ENCODE peak calls at places on chromosomes 16 and 17, in eight cellular contexts. One of them, this sample, is unnamed.

GRCh38 chr17:66149562-66149961 is 42.4 kb downstream of the CEP112 start:
- DNase-seq in OCI-LY7: no peak
- DNase-seq in dorsolateral prefrontal cortex: no peak
- DNase-seq in H1: no peak
- DNase-seq in body of pancreas: no peak
- DNase-seq in ascending aorta: no peak
- DNase-seq in choroid plexus epithelial cell: no peak
- DNase-seq in HFF-Myc: no peak
- DNase-seq in this sample: no peak

GRCh38 chr16:75108792-75109731 is 7.5 kb downstream of the LDHD start:
- DNase-seq in ascending aorta: peak; percentile 96
- DNase-seq in choroid plexus epithelial cell: peak; percentile 90
- DNase-seq in OCI-LY7: peak; percentile 68
- DNase-seq in dorsolateral prefrontal cortex: peak; percentile 56
- DNase-seq in H1: no peak
- DNase-seq in body of pancreas: peak; percentile 96
- DNase-seq in HFF-Myc: peak; percentile 81
- DNase-seq in this sample: no peak

GRCh38 chr16:22955461-22956145 is 141.6 kb downstream of the HS3ST2 start:
- DNase-seq in choroid plexus epithelial cell: no peak
- DNase-seq in OCI-LY7: no peak
- DNase-seq in dorsolateral prefrontal cortex: no peak
- DNase-seq in ascending aorta: no peak
- DNase-seq in HFF-Myc: no peak
- DNase-seq in H1: no peak
- DNase-seq in body of pancreas: no peak
- DNase-seq in this sample: no peak

GRCh38 chr17:65158622-65159021 is 21.5 kb downstream of the RGS9 start:
- DNase-seq in choroid plexus epithelial cell: no peak
- DNase-seq in body of pancreas: no peak
- DNase-seq in dorsolateral prefrontal cortex: no peak
- DNase-seq in OCI-LY7: no peak
- DNase-seq in ascending aorta: no peak
- DNase-seq in H1: no peak
- DNase-seq in HFF-Myc: no peak
- DNase-seq in this sample: no peak

GRCh38 chr17:62321451-62321850 is 58.9 kb upstream of the EFCAB3 start:
- DNase-seq in H1: no peak
- DNase-seq in dorsolateral prefrontal cortex: no peak
- DNase-seq in HFF-Myc: no peak
- DNase-seq in OCI-LY7: no peak
- DNase-seq in body of pancreas: no peak
- DNase-seq in choroid plexus epithelial cell: peak; percentile 92
- DNase-seq in ascending aorta: no peak
- DNase-seq in this sample: no peak

GRCh38 chr17:43423777-43424455 is 25.1 kb downstream of the ARL4D start:
- DNase-seq in dorsolateral prefrontal cortex: no peak
- DNase-seq in choroid plexus epithelial cell: no peak
- DNase-seq in OCI-LY7: no peak
- DNase-seq in ascending aorta: no peak
- DNase-seq in H1: no peak
- DNase-seq in HFF-Myc: no peak
- DNase-seq in body of pancreas: no peak
- DNase-seq in this sample: no peak

GRCh38 chr16:8889893-8890548 is 7.9 kb downstream of the LITAFD start:
- DNase-seq in ascending aorta: no peak
- DNase-seq in dorsolateral prefrontal cortex: no peak
- DNase-seq in HFF-Myc: no peak
- DNase-seq in choroid plexus epithelial cell: no peak
- DNase-seq in OCI-LY7: no peak
- DNase-seq in body of pancreas: no peak
- DNase-seq in H1: no peak
- DNase-seq in this sample: no peak

GRCh38 chr17:61686114-61686513 is 95.1 kb upstream of the NACA2 start:
- DNase-seq in choroid plexus epithelial cell: no peak
- DNase-seq in H1: no peak
- DNase-seq in HFF-Myc: no peak
- DNase-seq in body of pancreas: no peak
- DNase-seq in ascending aorta: no peak
- DNase-seq in dorsolateral prefrontal cortex: no peak
- DNase-seq in OCI-LY7: no peak
- DNase-seq in this sample: no peak

GRCh38 chr17:19365833-19366636 is 3.5 kb upstream of the B9D1 start:
- DNase-seq in dorsolateral prefrontal cortex: no peak
- DNase-seq in H1: no peak
- DNase-seq in body of pancreas: no peak
- DNase-seq in ascending aorta: no peak
- DNase-seq in HFF-Myc: no peak
- DNase-seq in choroid plexus epithelial cell: no peak
- DNase-seq in OCI-LY7: no peak
- DNase-seq in this sample: no peak

GRCh38 chr16:18836702-18837101 is 35.4 kb upstream of the ARL6IP1 start:
- DNase-seq in H1: no peak
- DNase-seq in ascending aorta: no peak
- DNase-seq in body of pancreas: no peak
- DNase-seq in dorsolateral prefrontal cortex: no peak
- DNase-seq in HFF-Myc: no peak
- DNase-seq in choroid plexus epithelial cell: no peak
- DNase-seq in OCI-LY7: no peak
- DNase-seq in this sample: no peak

GRCh38 chr17:74404218-74404617 is 27.7 kb upstream of the GPRC5C start:
- DNase-seq in HFF-Myc: no peak
- DNase-seq in dorsolateral prefrontal cortex: no peak
- DNase-seq in OCI-LY7: no peak
- DNase-seq in body of pancreas: no peak
- DNase-seq in H1: peak; percentile 43
- DNase-seq in choroid plexus epithelial cell: no peak
- DNase-seq in ascending aorta: no peak
- DNase-seq in this sample: no peak

GRCh38 chr17:78130439-78131101 is at the start of gene TMC8:
- DNase-seq in H1: no peak
- DNase-seq in HFF-Myc: no peak
- DNase-seq in choroid plexus epithelial cell: no peak
- DNase-seq in dorsolateral prefrontal cortex: no peak
- DNase-seq in ascending aorta: no peak
- DNase-seq in OCI-LY7: peak; percentile 93
- DNase-seq in body of pancreas: no peak
- DNase-seq in this sample: no peak

GRCh38 chr17:81456798-81457197 is 55.8 kb downstream of the ACTG1 start:
- DNase-seq in HFF-Myc: no peak
- DNase-seq in ascending aorta: no peak
- DNase-seq in H1: no peak
- DNase-seq in choroid plexus epithelial cell: peak; percentile 46
- DNase-seq in body of pancreas: peak; percentile 35
- DNase-seq in dorsolateral prefrontal cortex: no peak
- DNase-seq in OCI-LY7: peak; percentile 42
- DNase-seq in this sample: no peak

GRCh38 chr16:24010440-24011089 is 174.8 kb downstream of the PRKCB start:
- DNase-seq in body of pancreas: peak; percentile 86
- DNase-seq in choroid plexus epithelial cell: peak; percentile 82
- DNase-seq in OCI-LY7: peak; percentile 91
- DNase-seq in ascending aorta: peak; percentile 83
- DNase-seq in H1: peak; percentile 10
- DNase-seq in HFF-Myc: peak; percentile 19
- DNase-seq in dorsolateral prefrontal cortex: peak; percentile 75
- DNase-seq in this sample: peak; percentile 68

GRCh38 chr17:8391711-8392110 is 5.9 kb downstream of the RNF222 start:
- DNase-seq in dorsolateral prefrontal cortex: no peak
- DNase-seq in ascending aorta: no peak
- DNase-seq in OCI-LY7: no peak
- DNase-seq in choroid plexus epithelial cell: no peak
- DNase-seq in H1: no peak
- DNase-seq in body of pancreas: no peak
- DNase-seq in HFF-Myc: no peak
- DNase-seq in this sample: no peak

GRCh38 chr16:943971-944370 is 26.8 kb downstream of the LMF1 start:
- DNase-seq in OCI-LY7: no peak
- DNase-seq in dorsolateral prefrontal cortex: no peak
- DNase-seq in HFF-Myc: no peak
- DNase-seq in body of pancreas: no peak
- DNase-seq in ascending aorta: no peak
- DNase-seq in choroid plexus epithelial cell: no peak
- DNase-seq in H1: no peak
- DNase-seq in this sample: no peak

GRCh38 chr17:42577140-42577531 is 393 bp downstream of the PSMC3IP start:
- DNase-seq in dorsolateral prefrontal cortex: no peak
- DNase-seq in HFF-Myc: no peak
- DNase-seq in choroid plexus epithelial cell: no peak
- DNase-seq in ascending aorta: no peak
- DNase-seq in H1: no peak
- DNase-seq in body of pancreas: no peak
- DNase-seq in OCI-LY7: peak; percentile 39
- DNase-seq in this sample: no peak

GRCh38 chr17:76071497-76072148 is 694 bp downstream of the SRP68 start:
- DNase-seq in H1: no peak
- DNase-seq in dorsolateral prefrontal cortex: no peak
- DNase-seq in OCI-LY7: peak; percentile 48
- DNase-seq in choroid plexus epithelial cell: no peak
- DNase-seq in body of pancreas: no peak
- DNase-seq in ascending aorta: no peak
- DNase-seq in HFF-Myc: no peak
- DNase-seq in this sample: no peak

DNA sequence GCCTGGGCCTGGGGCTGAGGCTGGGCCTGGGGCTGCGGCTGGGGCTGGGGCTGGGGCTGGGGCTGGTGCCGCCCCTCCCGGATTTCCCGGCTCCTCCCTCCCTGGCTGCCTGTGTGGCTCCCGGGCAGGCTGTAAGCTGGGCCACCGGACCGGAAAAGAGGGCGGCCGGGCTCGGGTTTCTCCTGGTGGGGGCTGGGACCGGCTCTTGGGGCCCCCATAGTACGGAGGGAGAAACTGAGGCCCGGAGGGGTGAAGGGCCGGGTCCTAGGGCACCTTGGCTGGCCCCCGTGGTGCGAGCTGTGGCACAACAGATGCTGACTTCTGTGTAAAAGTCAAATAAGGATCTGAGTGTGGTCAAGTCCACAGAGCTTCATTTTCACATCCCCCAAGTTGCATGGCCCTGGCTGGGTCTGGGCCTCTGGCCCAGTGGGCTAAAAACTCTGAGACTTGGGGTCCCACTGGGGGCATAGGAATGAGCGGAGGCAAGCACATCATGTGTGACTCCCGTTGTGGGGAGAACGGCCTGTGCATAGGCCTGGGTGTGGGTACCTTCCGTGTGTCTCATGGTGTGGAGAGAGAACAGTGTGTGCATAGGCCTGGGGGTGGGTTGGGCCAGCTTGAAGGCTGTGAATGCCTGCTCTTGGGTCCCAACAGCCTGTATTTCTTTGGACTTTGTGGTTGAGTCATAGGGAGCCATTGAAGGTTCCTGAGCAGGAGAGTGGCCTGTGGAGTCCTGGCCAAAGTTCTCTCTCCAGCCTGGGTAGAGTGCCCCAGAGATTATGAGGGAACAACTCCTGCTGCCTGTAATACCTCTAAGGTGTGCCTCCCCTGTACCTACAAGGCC is 123.9 kb upstream of the CIBAR2 start:
- DNase-seq in body of pancreas: no peak
- DNase-seq in OCI-LY7: no peak
- DNase-seq in H1: no peak
- DNase-seq in dorsolateral prefrontal cortex: no peak
- DNase-seq in ascending aorta: no peak
- DNase-seq in HFF-Myc: no peak
- DNase-seq in choroid plexus epithelial cell: peak; percentile 44
- DNase-seq in this sample: no peak
- H3K4me3 ChIP-seq in body of pancreas: no peak overlapping the region
- H3K4me3 ChIP-seq in OCI-LY7: no peak overlapping the region
- H3K4me3 ChIP-seq in H1: peak overlapping the region; percentile 29
- H3K4me3 ChIP-seq in dorsolateral prefrontal cortex: peak overlapping the region; percentile 43
- H3K4me3 ChIP-seq in ascending aorta: peak overlapping the region; percentile 58
- H3K4me3 ChIP-seq in HFF-Myc: peak overlapping the region; percentile 21
- H3K4me3 ChIP-seq in choroid plexus epithelial cell: peak overlapping the region; percentile 47
- H3K4me3 ChIP-seq in this sample: no peak overlapping the region

GRCh38 chr17:73232587-73233373 is 28.9 kb downstream of the CPSF4L start:
- DNase-seq in ascending aorta: peak; percentile 66
- DNase-seq in OCI-LY7: peak; percentile 58
- DNase-seq in dorsolateral prefrontal cortex: no peak
- DNase-seq in choroid plexus epithelial cell: peak; percentile 43
- DNase-seq in H1: no peak
- DNase-seq in body of pancreas: peak; percentile 54
- DNase-seq in HFF-Myc: no peak
- DNase-seq in this sample: peak; percentile 60
- H3K4me3 ChIP-seq in ascending aorta: peak overlapping the region; percentile 87
- H3K4me3 ChIP-seq in OCI-LY7: peak overlapping the region; percentile 83
- H3K4me3 ChIP-seq in dorsolateral prefrontal cortex: peak overlapping the region; percentile 98
- H3K4me3 ChIP-seq in choroid plexus epithelial cell: peak overlapping the region; percentile 97
- H3K4me3 ChIP-seq in H1: peak overlapping the region; percentile 94
- H3K4me3 ChIP-seq in body of pancreas: peak overlapping the region; percentile 83
- H3K4me3 ChIP-seq in HFF-Myc: peak overlapping the region; percentile 93
- H3K4me3 ChIP-seq in this sample: peak overlapping the region; percentile 84

GRCh38 chr17:40577611-40578065 is 12.4 kb upstream of the CCR7 start:
- DNase-seq in H1: no peak
- DNase-seq in body of pancreas: no peak
- DNase-seq in HFF-Myc: no peak
- DNase-seq in ascending aorta: no peak
- DNase-seq in dorsolateral prefrontal cortex: no peak
- DNase-seq in choroid plexus epithelial cell: no peak
- DNase-seq in OCI-LY7: no peak
- DNase-seq in this sample: no peak
- H3K4me3 ChIP-seq in H1: no peak overlapping the region
- H3K4me3 ChIP-seq in body of pancreas: no peak overlapping the region
- H3K4me3 ChIP-seq in HFF-Myc: no peak overlapping the region
- H3K4me3 ChIP-seq in ascending aorta: no peak overlapping the region
- H3K4me3 ChIP-seq in dorsolateral prefrontal cortex: no peak overlapping the region
- H3K4me3 ChIP-seq in choroid plexus epithelial cell: no peak overlapping the region
- H3K4me3 ChIP-seq in OCI-LY7: no peak overlapping the region
- H3K4me3 ChIP-seq in this sample: no peak overlapping the region

DNA sequence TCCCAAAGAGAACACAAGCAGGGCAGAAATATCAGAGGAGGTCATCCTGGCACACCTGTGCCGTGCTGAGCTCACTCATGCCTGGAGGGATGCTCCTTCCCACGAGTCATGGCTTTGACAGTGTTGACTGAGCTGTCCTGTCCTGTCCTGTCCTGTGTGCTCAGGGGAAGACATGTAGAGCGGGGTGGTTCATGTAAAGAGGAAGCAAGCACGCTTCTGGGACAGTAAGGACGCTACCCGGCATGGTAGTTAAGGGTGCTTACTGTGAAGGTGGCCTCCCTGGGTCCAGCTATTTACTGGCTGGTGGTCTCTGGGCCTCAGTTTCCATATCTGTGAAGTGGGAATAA is 394 bp downstream of the LGALS9 start:
- DNase-seq in ascending aorta: no peak
- DNase-seq in body of pancreas: no peak
- DNase-seq in H1: no peak
- DNase-seq in choroid plexus epithelial cell: no peak
- DNase-seq in OCI-LY7: peak; percentile 9
- DNase-seq in dorsolateral prefrontal cortex: no peak
- DNase-seq in HFF-Myc: no peak
- DNase-seq in this sample: no peak
- H3K4me3 ChIP-seq in ascending aorta: peak overlapping the region; percentile 51
- H3K4me3 ChIP-seq in body of pancreas: no peak overlapping the region
- H3K4me3 ChIP-seq in H1: no peak overlapping the region
- H3K4me3 ChIP-seq in choroid plexus epithelial cell: peak overlapping the region; percentile 9
- H3K4me3 ChIP-seq in OCI-LY7: peak overlapping the region; percentile 12
- H3K4me3 ChIP-seq in dorsolateral prefrontal cortex: peak overlapping the region; percentile 35
- H3K4me3 ChIP-seq in HFF-Myc: no peak overlapping the region
- H3K4me3 ChIP-seq in this sample: no peak overlapping the region

This sample was measured in Caco-2.